ENCODE peak calls at places on chromosome 7, in four cellular contexts. D, O, V and M are unnamed samples.

GRCh38 chr7:929311-929711 is 25.2 kb downstream of the ADAP1 start:
- DNase-seq in D (no peak), O (no peak), V (peak; percentile 36), M (no peak)

GRCh38 chr7:117061751-117062150 is 108.5 kb downstream of the ST7 start:
- DNase-seq in D (peak; percentile 80), O (no peak), V (no peak), M (no peak)

GRCh38 chr7:82675396-82675795 is 231.8 kb upstream of the CACNA2D1 start:
- DNase-seq in D (peak; percentile 39), O (no peak), V (no peak), M (no peak)

GRCh38 chr7:151237244-151238189 is 5.2 kb downstream of the CHPF2 start:
- DNase-seq in D (no peak), O (no peak), V (no peak), M (no peak)

GRCh38 chr7:82714883-82715282 is 271.3 kb upstream of the CACNA2D1 start:
- DNase-seq in D (peak; percentile 46), O (no peak), V (no peak), M (no peak)

GRCh38 chr7:72035275-72035674 is 376.9 kb downstream of the CALN1 start:
- DNase-seq in D (no peak), O (no peak), V (no peak), M (no peak)

GRCh38 chr7:100546868-100547800 is 8.1 kb downstream of the AGFG2 start:
- DNase-seq in D (no peak), O (peak; percentile 69), V (no peak), M (no peak)

GRCh38 chr7:15280078-15280734 is 281.6 kb downstream of the AGMO start:
- DNase-seq in D (no peak), O (no peak), V (no peak), M (no peak)

GRCh38 chr7:32462966-32463365 is 27.2 kb downstream of the LSM5 start:
- DNase-seq in D (no peak), O (no peak), V (no peak), M (no peak)

GRCh38 chr7:2813350-2814185 is 30.5 kb downstream of the GNA12 start:
- DNase-seq in D (no peak), O (no peak), V (no peak), M (no peak)

GRCh38 chr7:101172854-101173751 is 7.0 kb downstream of the NAT16 start:
- DNase-seq in D (peak; percentile 71), O (peak; percentile 60), V (no peak), M (peak; percentile 69)

GRCh38 chr7:142855401-142855743 is 496 bp downstream of the EPHB6 start:
- DNase-seq in D (no peak), O (no peak), V (no peak), M (no peak)

GRCh38 chr7:30931161-30931926 is 19.7 kb downstream of the AQP1 start:
- DNase-seq in D (no peak), O (no peak), V (no peak), M (no peak)

GRCh38 chr7:116776610-116777289 is 85.6 kb upstream of the CAPZA2 start:
- DNase-seq in D (peak; percentile 85), O (no peak), V (no peak), M (peak; percentile 80)

GRCh38 chr7:140029072-140029471 is 33.7 kb downstream of the PARP12 start:
- DNase-seq in D (no peak), O (no peak), V (no peak), M (no peak)

GRCh38 chr7:94620703-94621118 is 35.2 kb downstream of the SGCE start:
- DNase-seq in D (peak; percentile 91), O (no peak), V (peak; percentile 82), M (peak; percentile 78)

GRCh38 chr7:154371424-154371823 is 319.2 kb downstream of the DPP6 start:
- DNase-seq in D (no peak), O (no peak), V (no peak), M (no peak)

GRCh38 chr7:156028521-156028920 is 216.3 kb upstream of the SHH start:
- DNase-seq in D (no peak), O (no peak), V (no peak), M (no peak)

GRCh38 chr7:106126170-106126938 is 14.2 kb upstream of the SYPL1 start:
- DNase-seq in D (peak; percentile 82), O (no peak), V (no peak), M (peak; percentile 20)

GRCh38 chr7:136911362-136911761 is 42.9 kb downstream of the CHRM2 start:
- DNase-seq in D (peak; percentile 65), O (no peak), V (no peak), M (peak; percentile 1)

GRCh38 chr7:151110941-151111645 is 24.8 kb downstream of the AGAP3 start:
- DNase-seq in D (peak; percentile 65), O (peak; percentile 92), V (peak; percentile 49), M (peak; percentile 92)

GRCh38 chr7:6648066-6648814 is 11.1 kb downstream of the ZNF316 start:
- DNase-seq in D (no peak), O (no peak), V (no peak), M (no peak)

GRCh38 chr7:127652333-127653248 is 597 bp downstream of the SND1 start:
- DNase-seq in D (peak; percentile 62), O (no peak), V (no peak), M (peak; percentile 24)

GRCh38 chr7:157347217-157347904 is 10.6 kb downstream of the DNAJB6 start:
- DNase-seq in D (peak; percentile 85), O (no peak), V (no peak), M (peak; percentile 46)

DNA sequence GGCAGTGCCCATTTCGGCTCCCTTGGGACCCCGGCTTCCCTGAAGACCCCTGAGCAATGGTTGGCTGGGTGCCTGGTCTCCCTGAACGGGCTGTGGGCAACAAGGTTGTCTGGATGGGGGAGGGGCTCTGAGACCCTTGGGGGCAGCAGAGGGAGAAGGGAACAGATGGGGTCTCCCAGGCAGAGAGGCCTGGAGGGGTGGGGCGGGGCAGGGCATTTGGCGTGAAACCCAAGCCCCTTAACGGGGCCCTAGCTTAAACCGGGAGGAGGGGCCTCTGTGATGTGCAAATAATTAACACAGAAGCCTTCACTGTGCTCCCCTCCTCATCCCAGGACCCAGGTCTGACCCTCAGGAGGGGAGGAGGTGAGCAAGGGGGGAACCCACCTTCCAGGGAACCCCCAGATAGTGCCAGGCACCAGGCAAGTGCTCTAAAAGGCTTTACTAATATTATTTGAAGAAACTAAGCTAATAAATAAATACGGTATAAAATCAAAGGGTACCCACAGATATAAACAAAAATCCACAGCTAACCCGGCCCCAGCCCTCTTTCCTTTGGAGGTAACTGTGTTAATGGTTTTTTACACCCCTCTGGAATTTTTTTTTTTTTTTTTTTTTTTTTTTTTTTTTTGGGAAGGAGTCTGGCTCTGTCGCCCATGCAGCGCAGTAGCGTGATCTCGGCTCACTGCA is 170.8 kb downstream of the RNF216 start:
- DNase-seq in D (no peak), O (no peak), V (no peak), M (no peak)
- TF ChIP-seq MAZ in D (no peak), O (no peak), V (no peak), M (no peak)

DNA sequence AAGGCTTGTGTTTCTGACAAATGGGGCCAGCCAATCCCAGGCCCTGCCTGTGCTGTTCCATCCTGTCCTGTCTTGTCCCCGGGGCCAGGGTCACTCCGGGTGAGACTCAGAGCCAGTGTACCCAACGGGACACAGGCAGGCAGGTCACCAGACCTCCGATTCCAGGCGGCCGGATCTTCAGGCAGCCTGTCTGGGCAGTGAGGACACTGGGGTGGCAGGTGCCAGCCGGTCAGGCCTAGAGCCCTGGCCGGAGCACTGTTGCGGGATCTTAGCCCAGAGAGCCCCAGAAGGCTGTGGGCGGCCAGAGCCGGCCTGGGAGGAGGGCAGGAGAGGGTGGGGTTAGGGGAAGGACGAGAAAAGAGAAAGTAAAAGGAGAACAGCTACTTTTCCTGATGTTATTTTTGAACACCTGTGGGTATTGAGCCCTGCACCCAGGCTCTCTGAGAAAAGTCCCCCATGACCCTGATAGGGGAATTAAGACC is 134.3 kb upstream of the TNRC18 start:
- DNase-seq in D (peak; percentile 11), O (no peak), V (peak; percentile 63), M (no peak)
- TF ChIP-seq MAZ in D (no peak), O (no peak), V (no peak), M (no peak)

GRCh38 chr7:159005618-159006017 is 139.0 kb downstream of the VIPR2 start:
- DNase-seq in D (no peak), O (peak; percentile 73), V (no peak), M (no peak)

GRCh38 chr7:159008055-159008405 is 136.6 kb downstream of the VIPR2 start:
- DNase-seq in D (no peak), O (no peak), V (no peak), M (no peak)

GRCh38 chr7:159008417-159008816 is 136.2 kb downstream of the VIPR2 start:
- DNase-seq in D (no peak), O (no peak), V (no peak), M (no peak)

GRCh38 chr7:159006610-159007130 is 138.0 kb downstream of the VIPR2 start:
- DNase-seq in D (no peak), O (peak; percentile 69), V (no peak), M (no peak)

GRCh38 chr7:159007308-159008054 is 137.2 kb downstream of the VIPR2 start:
- DNase-seq in D (no peak), O (no peak), V (no peak), M (no peak)
- TF ChIP-seq MAZ in D (no peak), O (no peak), V (no peak), M (no peak)

DNA sequence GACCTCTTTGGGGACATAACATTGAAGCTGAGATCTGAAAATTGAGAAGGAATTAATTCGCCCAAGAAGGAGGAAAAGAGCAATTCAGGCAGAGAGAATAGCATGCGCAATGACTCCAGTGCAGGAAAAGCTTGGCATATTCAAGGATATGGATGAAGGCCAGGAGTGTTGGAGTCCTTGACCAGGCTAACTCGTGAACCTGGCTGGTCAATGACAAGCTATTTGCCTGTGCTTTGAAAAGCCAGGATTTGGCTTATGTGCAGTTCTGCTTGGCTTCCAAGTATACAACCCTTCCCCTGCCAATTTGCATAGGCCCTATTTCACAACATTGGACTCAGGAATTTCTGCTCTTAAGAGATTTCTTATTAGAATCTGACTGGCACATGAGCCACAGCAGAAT is 72.2 kb upstream of the SP8 start:
- DNase-seq in D (no peak), O (no peak), V (no peak), M (no peak)
- TF ChIP-seq MAZ in D (no peak), O (no peak), V (no peak), M (no peak)

GRCh38 chr7:4806983-4807625 is 31.7 kb downstream of the AP5Z1 start:
- DNase-seq in D (no peak), O (no peak), V (no peak), M (no peak)

GRCh38 chr7:4803397-4804241 is 28.2 kb downstream of the AP5Z1 start:
- DNase-seq in D (no peak), O (no peak), V (peak; percentile 42), M (peak; percentile 26)

GRCh38 chr7:4807708-4808420 is 32.4 kb downstream of the AP5Z1 start:
- DNase-seq in D (no peak), O (no peak), V (no peak), M (no peak)

GRCh38 chr7:4805110-4805978 is 29.9 kb downstream of the AP5Z1 start:
- DNase-seq in D (no peak), O (no peak), V (no peak), M (no peak)

GRCh38 chr7:4805979-4806290 is 30.5 kb downstream of the AP5Z1 start:
- DNase-seq in D (no peak), O (no peak), V (no peak), M (no peak)
- TF ChIP-seq MAZ in D (no peak), O (no peak), V (no peak), M (no peak)

GRCh38 chr7:78709658-78710057 is 743.8 kb downstream of the MAGI2 start:
- DNase-seq in D (no peak), O (no peak), V (peak; percentile 41), M (no peak)
- TF ChIP-seq MAZ in D (no peak), O (no peak), V (no peak), M (no peak)

GRCh38 chr7:119344466-119344865 is 928.5 kb upstream of the KCND2 start:
- DNase-seq in D (no peak), O (no peak), V (no peak), M (no peak)

GRCh38 chr7:119343289-119343688 is 929.7 kb upstream of the KCND2 start:
- DNase-seq in D (no peak), O (no peak), V (no peak), M (no peak)

GRCh38 chr7:119341822-119342221 is 931.2 kb upstream of the KCND2 start:
- DNase-seq in D (no peak), O (no peak), V (no peak), M (no peak)
- TF ChIP-seq MAZ in D (no peak), O (no peak), V (no peak), M (no peak)